ENCODE peak calls at places on chromosomes 6 and 20, in five cellular contexts. One of them, this sample, is unnamed.

GRCh38 chr6:29014729-29015608 is 9.9 kb upstream of the ZNF311 start:
- DNase-seq in COR-L47: no peak
- DNase-seq in glutamatergic neuron: no peak
- DNase-seq in NCI-H1092: no peak
- DNase-seq in stimulated activated naive CD4-positive, alpha-beta T cell: no peak
- DNase-seq in this sample: no peak

GRCh38 chr6:151576658-151577057 is 82.8 kb downstream of the CCDC170 start:
- DNase-seq in COR-L47: no peak
- DNase-seq in glutamatergic neuron: no peak
- DNase-seq in NCI-H1092: no peak
- DNase-seq in stimulated activated naive CD4-positive, alpha-beta T cell: no peak
- DNase-seq in this sample: no peak

GRCh38 chr20:9269280-9269971 is 200.5 kb downstream of the PLCB4 start:
- DNase-seq in COR-L47: no peak
- DNase-seq in glutamatergic neuron: no peak
- DNase-seq in NCI-H1092: no peak
- DNase-seq in stimulated activated naive CD4-positive, alpha-beta T cell: no peak
- DNase-seq in this sample: no peak

GRCh38 chr20:44181611-44182010 is 5.4 kb downstream of the JPH2 start:
- DNase-seq in COR-L47: peak
- DNase-seq in glutamatergic neuron: no peak
- DNase-seq in NCI-H1092: no peak
- DNase-seq in stimulated activated naive CD4-positive, alpha-beta T cell: no peak
- DNase-seq in this sample: peak

GRCh38 chr20:17610566-17611289 is 40.9 kb downstream of the DSTN start:
- DNase-seq in COR-L47: no peak
- DNase-seq in glutamatergic neuron: peak
- DNase-seq in NCI-H1092: no peak
- DNase-seq in stimulated activated naive CD4-positive, alpha-beta T cell: peak
- DNase-seq in this sample: no peak

GRCh38 chr6:170208651-170209353 is 82.1 kb downstream of the DLL1 start:
- DNase-seq in COR-L47: no peak
- DNase-seq in glutamatergic neuron: no peak
- DNase-seq in NCI-H1092: no peak
- DNase-seq in stimulated activated naive CD4-positive, alpha-beta T cell: no peak
- DNase-seq in this sample: no peak

GRCh38 chr20:39813190-39813829 is 851.2 kb downstream of the DHX35 start:
- DNase-seq in COR-L47: no peak
- DNase-seq in glutamatergic neuron: no peak
- DNase-seq in NCI-H1092: no peak
- DNase-seq in stimulated activated naive CD4-positive, alpha-beta T cell: no peak
- DNase-seq in this sample: no peak

GRCh38 chr20:24617080-24617432 is 147.6 kb downstream of the SYNDIG1 start:
- DNase-seq in COR-L47: no peak
- DNase-seq in glutamatergic neuron: no peak
- DNase-seq in NCI-H1092: no peak
- DNase-seq in stimulated activated naive CD4-positive, alpha-beta T cell: no peak
- DNase-seq in this sample: no peak

GRCh38 chr6:134532694-134533624 is 215.0 kb upstream of the SGK1 start:
- DNase-seq in COR-L47: no peak
- DNase-seq in glutamatergic neuron: no peak
- DNase-seq in NCI-H1092: no peak
- DNase-seq in stimulated activated naive CD4-positive, alpha-beta T cell: no peak
- DNase-seq in this sample: no peak

GRCh38 chr6:109449789-109450673 is 5.5 kb downstream of the MICAL1 start:
- DNase-seq in COR-L47: no peak
- DNase-seq in glutamatergic neuron: no peak
- DNase-seq in NCI-H1092: no peak
- DNase-seq in stimulated activated naive CD4-positive, alpha-beta T cell: no peak
- DNase-seq in this sample: no peak

GRCh38 chr6:38715016-38715809 is at the start of gene DNAH8:
- DNase-seq in COR-L47: no peak
- DNase-seq in glutamatergic neuron: peak
- DNase-seq in NCI-H1092: no peak
- DNase-seq in stimulated activated naive CD4-positive, alpha-beta T cell: no peak
- DNase-seq in this sample: no peak

GRCh38 chr6:2919401-2919800 is 16.3 kb upstream of the SERPINB9 start:
- DNase-seq in COR-L47: no peak
- DNase-seq in glutamatergic neuron: no peak
- DNase-seq in NCI-H1092: no peak
- DNase-seq in stimulated activated naive CD4-positive, alpha-beta T cell: no peak
- DNase-seq in this sample: no peak

GRCh38 chr20:23101696-23102095 is 15.6 kb upstream of the CD93 start:
- DNase-seq in COR-L47: no peak
- DNase-seq in glutamatergic neuron: no peak
- DNase-seq in NCI-H1092: no peak
- DNase-seq in stimulated activated naive CD4-positive, alpha-beta T cell: no peak
- DNase-seq in this sample: no peak

GRCh38 chr6:74631558-74631957 is 574.3 kb downstream of the COL12A1 start:
- DNase-seq in COR-L47: no peak
- DNase-seq in glutamatergic neuron: no peak
- DNase-seq in NCI-H1092: no peak
- DNase-seq in stimulated activated naive CD4-positive, alpha-beta T cell: no peak
- DNase-seq in this sample: no peak

GRCh38 chr6:11921017-11921438 is 91.1 kb upstream of the HIVEP1 start:
- DNase-seq in COR-L47: no peak
- DNase-seq in glutamatergic neuron: no peak
- DNase-seq in NCI-H1092: no peak
- DNase-seq in stimulated activated naive CD4-positive, alpha-beta T cell: no peak
- DNase-seq in this sample: no peak

GRCh38 chr6:63023726-63024125 is 187.5 kb upstream of the FKBP1C start:
- DNase-seq in COR-L47: peak
- DNase-seq in glutamatergic neuron: no peak
- DNase-seq in NCI-H1092: no peak
- DNase-seq in stimulated activated naive CD4-positive, alpha-beta T cell: no peak
- DNase-seq in this sample: no peak

GRCh38 chr20:31569163-31570020 is 35.7 kb upstream of the ID1 start:
- DNase-seq in COR-L47: peak
- DNase-seq in glutamatergic neuron: peak
- DNase-seq in NCI-H1092: peak
- DNase-seq in stimulated activated naive CD4-positive, alpha-beta T cell: peak
- DNase-seq in this sample: peak

GRCh38 chr6:166786704-166787293 is 159.7 kb upstream of the RPS6KA2 start:
- DNase-seq in COR-L47: peak
- DNase-seq in glutamatergic neuron: no peak
- DNase-seq in NCI-H1092: peak
- DNase-seq in stimulated activated naive CD4-positive, alpha-beta T cell: no peak
- DNase-seq in this sample: no peak

GRCh38 chr20:47310729-47311128 is 45.8 kb downstream of the ZMYND8 start:
- DNase-seq in COR-L47: no peak
- DNase-seq in glutamatergic neuron: no peak
- DNase-seq in NCI-H1092: no peak
- DNase-seq in stimulated activated naive CD4-positive, alpha-beta T cell: no peak
- DNase-seq in this sample: no peak